ENCODE peak calls at places on chromosomes 2 and 18, in six cellular contexts. C, N, I, P, Y and T are unnamed samples.
A peak's percentile ranks its signal among the peaks of the same experiment; 100 is the strongest.

GRCh38 chr2:70746076-70746475 is 21.9 kb downstream of the ADD2 start:
- DNase-seq in C (no peak), N (no peak), I (no peak), P (no peak), Y (no peak), T (no peak)

GRCh38 chr2:127429291-127429690 is 11.1 kb downstream of the PROC start:
- DNase-seq in C (no peak), N (no peak), I (no peak), P (no peak), Y (no peak), T (no peak)

GRCh38 chr2:72512376-72512775 is 313.5 kb downstream of the EXOC6B start:
- DNase-seq in C (no peak), N (no peak), I (no peak), P (no peak), Y (no peak), T (no peak)

GRCh38 chr2:106982350-106982749 is 96.4 kb upstream of the ST6GAL2 start:
- DNase-seq in C (no peak), N (no peak), I (no peak), P (no peak), Y (no peak), T (no peak)

GRCh38 chr2:189829092-189829843 is 45.0 kb downstream of the PMS1 start:
- DNase-seq in C (no peak), N (no peak), I (no peak), P (no peak), Y (no peak), T (no peak)

GRCh38 chr2:12965540-12966269 is 249.0 kb downstream of the TRIB2 start:
- DNase-seq in C (no peak), N (no peak), I (no peak), P (no peak), Y (no peak), T (no peak)

GRCh38 chr18:68909579-68909978 is 111.7 kb downstream of the CCDC102B start:
- DNase-seq in C (no peak), N (no peak), I (no peak), P (no peak), Y (no peak), T (no peak)

GRCh38 chr18:3395466-3395865 is 54.5 kb upstream of the TGIF1 start:
- DNase-seq in C (no peak), N (no peak), I (no peak), P (no peak), Y (no peak), T (no peak)

GRCh38 chr2:185456517-185456916 is 282.1 kb upstream of the FSIP2 start:
- DNase-seq in C (no peak), N (no peak), I (no peak), P (no peak), Y (no peak), T (no peak)

GRCh38 chr2:145546091-145546490 is 1026.2 kb upstream of the ZEB2 start:
- DNase-seq in C (no peak), N (no peak), I (no peak), P (no peak), Y (no peak), T (no peak)

GRCh38 chr18:23356915-23357421 is 96.1 kb upstream of the RIOK3 start:
- DNase-seq in C (no peak), N (no peak), I (no peak), P (no peak), Y (no peak), T (no peak)

GRCh38 chr18:67463829-67464228 is 52.7 kb downstream of the DSEL start:
- DNase-seq in C (no peak), N (no peak), I (no peak), P (no peak), Y (no peak), T (no peak)

GRCh38 chr2:108853421-108853820 is 66.8 kb downstream of the CCDC138 start:
- DNase-seq in C (no peak), N (peak; percentile 43), I (no peak), P (no peak), Y (no peak), T (no peak)

GRCh38 chr2:102264952-102265351 is 46.4 kb upstream of the IL1RL1 start:
- DNase-seq in C (no peak), N (no peak), I (no peak), P (no peak), Y (no peak), T (no peak)

GRCh38 chr2:102266204-102266603 is 45.2 kb upstream of the IL1RL1 start:
- DNase-seq in C (no peak), N (no peak), I (no peak), P (no peak), Y (no peak), T (no peak)

GRCh38 chr2:102261467-102261866 is 49.9 kb upstream of the IL1RL1 start:
- DNase-seq in C (no peak), N (no peak), I (no peak), P (no peak), Y (no peak), T (no peak)

GRCh38 chr2:102258386-102259074 is 52.8 kb upstream of the IL1RL1 start:
- DNase-seq in C (no peak), N (no peak), I (no peak), P (no peak), Y (no peak), T (no peak)

DNA sequence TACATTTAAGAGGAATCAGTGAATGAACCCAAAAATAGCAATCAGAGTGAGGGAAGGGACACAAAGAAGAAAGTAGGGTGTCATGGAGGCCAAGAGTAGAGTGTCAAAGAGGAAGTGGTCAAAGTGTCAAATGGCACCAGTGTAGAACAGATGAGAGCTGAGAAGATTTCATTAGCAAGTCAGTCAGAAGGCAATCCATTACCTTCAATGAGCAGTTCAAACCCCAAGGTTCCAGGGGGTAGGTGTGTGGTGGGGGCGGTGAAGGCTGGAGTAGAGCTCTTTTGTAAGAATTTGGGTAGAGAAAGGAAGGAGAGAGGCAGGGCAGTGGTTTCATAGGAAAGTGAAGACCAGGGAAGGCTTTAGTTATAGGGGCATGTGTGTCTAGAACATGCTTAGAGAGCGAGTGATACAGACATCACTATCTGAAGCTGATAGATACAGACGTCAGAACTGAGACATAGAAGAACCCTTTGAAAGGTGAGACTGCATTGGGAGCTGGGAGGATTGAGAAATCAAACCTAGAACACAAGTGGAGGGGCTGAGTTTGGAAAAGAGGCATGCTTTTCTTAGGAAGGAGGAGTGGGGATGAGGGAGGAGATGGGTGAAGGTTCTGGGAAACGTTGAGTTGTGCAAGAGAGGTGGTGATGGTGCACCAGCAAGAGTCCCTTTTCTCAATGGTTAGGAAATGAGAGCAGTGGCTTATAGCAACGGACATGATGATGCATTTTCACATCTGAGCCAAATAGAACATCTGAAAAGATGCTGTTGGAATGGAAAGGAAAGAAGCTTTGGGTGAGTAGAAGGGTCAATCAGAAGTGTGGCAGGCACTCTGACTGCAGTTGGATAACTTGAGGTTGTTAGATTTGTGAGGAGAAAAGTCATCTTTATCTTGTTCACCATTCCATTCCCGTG is 48.9 kb upstream of the IL1RL1 start:
- DNase-seq in C (no peak), N (no peak), I (no peak), P (no peak), Y (no peak), T (no peak)
- TF ChIP-seq POLR2A in C (no peak), N (no peak), I (no peak), P (no peak), Y (no peak), T (no peak)

DNA sequence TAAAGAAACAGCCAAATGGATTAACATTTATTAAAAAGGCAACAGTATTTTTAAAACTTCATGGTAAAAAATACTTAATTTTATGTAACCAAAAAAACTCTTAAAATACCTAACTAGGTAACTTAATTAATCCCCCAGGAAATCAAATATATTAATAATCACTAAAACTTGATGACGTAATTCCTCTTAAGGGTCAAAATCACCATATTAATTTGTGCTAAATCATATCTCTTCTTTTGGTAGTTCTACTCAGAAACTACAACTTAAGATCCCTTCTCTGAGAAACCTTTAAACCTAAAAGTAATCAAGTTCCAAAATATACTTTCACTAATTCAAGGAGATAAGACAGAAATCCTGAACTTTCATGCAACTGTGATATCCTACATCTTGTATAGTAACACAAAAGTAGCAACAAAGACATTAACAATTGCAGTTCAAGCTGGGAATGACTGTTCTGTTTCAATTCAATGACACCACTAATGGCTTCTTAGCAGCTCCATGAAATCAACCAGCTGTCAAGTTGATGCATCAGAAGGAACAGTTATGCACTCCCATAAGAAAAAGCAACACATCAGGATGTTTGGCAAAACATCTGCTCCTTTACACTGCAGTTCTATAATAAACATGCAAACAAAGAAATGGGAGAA is 4.0 kb downstream of the BAZ2B start:
- DNase-seq in C (no peak), N (no peak), I (no peak), P (no peak), Y (no peak), T (no peak)
- H3K4me3 ChIP-seq in C (peak overlapping the region; percentile 56), N (no peak overlapping the region), I (no peak overlapping the region), P (peak overlapping the region; percentile 72), Y (no peak overlapping the region), T (peak overlapping the region; percentile 4)

DNA sequence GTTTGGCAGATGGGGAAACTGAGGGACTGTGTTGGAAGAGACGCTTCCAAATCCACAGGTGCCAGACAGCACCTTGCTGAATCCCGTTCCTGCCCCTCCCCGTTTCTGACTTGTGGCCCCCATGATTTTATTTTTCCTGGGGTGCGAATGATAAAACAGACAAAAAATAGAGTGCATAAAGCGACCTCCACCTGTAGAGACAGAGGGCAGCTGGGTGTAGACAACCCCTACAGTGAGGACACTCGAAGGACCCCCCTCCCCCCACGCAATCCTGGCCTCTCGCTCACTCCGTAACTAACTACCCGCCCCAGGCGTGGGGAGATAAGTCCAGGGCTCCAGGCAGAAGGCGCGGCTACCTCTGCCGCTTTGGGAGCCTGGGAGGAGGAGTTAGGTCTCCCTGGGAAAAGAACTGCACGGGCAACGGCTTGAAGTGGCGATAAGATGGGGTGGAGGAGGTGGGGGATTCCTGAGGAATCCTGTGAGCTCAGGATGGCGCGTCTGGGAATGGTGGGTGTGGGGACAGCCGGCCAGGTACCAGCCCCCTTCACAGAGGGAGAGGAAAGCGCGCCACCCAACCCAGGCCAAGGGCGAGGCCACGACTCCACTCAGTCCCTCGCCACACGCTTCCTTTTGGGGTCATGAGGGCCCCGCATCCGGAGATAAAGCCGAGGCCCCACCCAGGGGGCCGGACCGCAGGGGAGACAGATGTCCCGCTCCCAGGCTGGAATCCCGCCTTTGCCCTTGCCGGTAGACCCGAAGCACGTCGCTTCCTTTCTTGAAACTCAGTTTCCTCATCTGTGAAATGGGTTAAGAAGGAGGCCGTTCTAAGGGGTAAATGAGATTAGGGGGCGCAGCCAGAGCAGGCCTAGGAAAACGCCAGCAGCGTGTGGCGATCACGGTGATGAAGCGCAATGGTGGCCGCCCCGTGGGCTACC is 1.9 kb upstream of the CTDSP1 start:
- DNase-seq in C (peak; percentile 77), N (peak; percentile 83), I (peak; percentile 85), P (peak; percentile 85), Y (no peak), T (peak; percentile 88)
- TF ChIP-seq POLR2A in C (no peak), N (peak; percentile 64), I (peak; percentile 28), P (peak; percentile 55), Y (no peak), T (peak; percentile 67)

GRCh38 chr18:51157215-51157614 is 40.3 kb downstream of the MEX3C start:
- DNase-seq in C (no peak), N (no peak), I (no peak), P (no peak), Y (no peak), T (no peak)

GRCh38 chr18:51151185-51151567 is 46.3 kb downstream of the MEX3C start:
- DNase-seq in C (no peak), N (no peak), I (no peak), P (no peak), Y (no peak), T (no peak)

GRCh38 chr18:51153659-51154371 is 43.7 kb downstream of the MEX3C start:
- DNase-seq in C (no peak), N (no peak), I (no peak), P (no peak), Y (no peak), T (no peak)

GRCh38 chr18:51151568-51152511 is 45.6 kb downstream of the MEX3C start:
- DNase-seq in C (no peak), N (no peak), I (no peak), P (no peak), Y (no peak), T (peak; percentile 90)

GRCh38 chr18:51154664-51155063 is 42.8 kb downstream of the MEX3C start:
- DNase-seq in C (no peak), N (no peak), I (no peak), P (no peak), Y (no peak), T (no peak)
- H3K4me3 ChIP-seq in C (no peak overlapping the region), N (no peak overlapping the region), I (no peak overlapping the region), P (no peak overlapping the region), Y (no peak overlapping the region), T (no peak overlapping the region)